ENCODE peak calls at places on chromosome 5, in five cellular contexts. One of them, this sample, is unnamed.

GRCh38 chr5:168101352-168101751 is 190.1 kb upstream of the WWC1 start:
- DNase-seq in anterior cingulate cortex: no peak
- DNase-seq in glutamatergic neuron: no peak
- DNase-seq in NCI-H1436: no peak
- DNase-seq in lung: no peak
- DNase-seq in this sample: no peak

GRCh38 chr5:40240111-40240510 is 439.6 kb upstream of the PTGER4 start:
- DNase-seq in glutamatergic neuron: no peak
- DNase-seq in lung: no peak
- DNase-seq in anterior cingulate cortex: no peak
- DNase-seq in NCI-H1436: no peak
- DNase-seq in this sample: peak

GRCh38 chr5:81268797-81269196 is 32.6 kb upstream of the ZCCHC9 start:
- DNase-seq in NCI-H1436: no peak
- DNase-seq in anterior cingulate cortex: no peak
- DNase-seq in lung: no peak
- DNase-seq in glutamatergic neuron: no peak
- DNase-seq in this sample: peak

GRCh38 chr5:55021465-55021864 is 2.6 kb upstream of the GZMK start:
- DNase-seq in NCI-H1436: no peak
- DNase-seq in lung: no peak
- DNase-seq in glutamatergic neuron: no peak
- DNase-seq in anterior cingulate cortex: no peak
- DNase-seq in this sample: no peak

GRCh38 chr5:168898261-168898911 is 319.2 kb upstream of the PANK3 start:
- DNase-seq in anterior cingulate cortex: no peak
- DNase-seq in glutamatergic neuron: peak
- DNase-seq in lung: no peak
- DNase-seq in NCI-H1436: peak
- DNase-seq in this sample: no peak

GRCh38 chr5:9516591-9516990 is 29.3 kb downstream of the SEMA5A start:
- DNase-seq in NCI-H1436: no peak
- DNase-seq in lung: no peak
- DNase-seq in anterior cingulate cortex: no peak
- DNase-seq in glutamatergic neuron: no peak
- DNase-seq in this sample: no peak

GRCh38 chr5:139760066-139761056 is 35.2 kb upstream of the PSD2 start:
- DNase-seq in glutamatergic neuron: no peak
- DNase-seq in NCI-H1436: no peak
- DNase-seq in anterior cingulate cortex: no peak
- DNase-seq in lung: no peak
- DNase-seq in this sample: peak

GRCh38 chr5:135255461-135256178 is 143.4 kb downstream of the MACROH2A1 start:
- DNase-seq in anterior cingulate cortex: no peak
- DNase-seq in glutamatergic neuron: no peak
- DNase-seq in NCI-H1436: no peak
- DNase-seq in lung: no peak
- DNase-seq in this sample: no peak

GRCh38 chr5:111507276-111507675 is 5.1 kb downstream of the STARD4 start:
- DNase-seq in NCI-H1436: no peak
- DNase-seq in glutamatergic neuron: no peak
- DNase-seq in anterior cingulate cortex: no peak
- DNase-seq in lung: no peak
- DNase-seq in this sample: no peak

GRCh38 chr5:148909766-148910165 is 83.4 kb downstream of the ADRB2 start:
- DNase-seq in lung: no peak
- DNase-seq in NCI-H1436: no peak
- DNase-seq in anterior cingulate cortex: no peak
- DNase-seq in glutamatergic neuron: no peak
- DNase-seq in this sample: peak

This sample was measured in HCEC 1CT.